ENCODE peak calls at places on chromosomes 4 and X, in four cellular contexts. One of them, this sample, is unnamed.
A peak's percentile ranks its signal among the peaks of the same experiment; 100 is the strongest.

GRCh38 chr4:34250562-34250961 is 1993.8 kb downstream of the ARAP2 start:
- DNase-seq in K562: no peak
- DNase-seq in IMR-90: peak; percentile 38
- DNase-seq in GM12878: no peak
- DNase-seq in this sample: no peak

GRCh38 chr4:42104521-42104920 is 47.9 kb downstream of the BEND4 start:
- DNase-seq in K562: no peak
- DNase-seq in IMR-90: peak; percentile 70
- DNase-seq in GM12878: no peak
- DNase-seq in this sample: no peak

GRCh38 chr4:2074588-2074987 is 15.5 kb downstream of the NAT8L start:
- DNase-seq in K562: no peak
- DNase-seq in IMR-90: no peak
- DNase-seq in GM12878: no peak
- DNase-seq in this sample: no peak

GRCh38 chr4:81457921-81458520 is 13.7 kb downstream of the RASGEF1B start:
- DNase-seq in K562: no peak
- DNase-seq in IMR-90: no peak
- DNase-seq in GM12878: no peak
- DNase-seq in this sample: no peak

GRCh38 chr4:185997287-185997686 is 71.7 kb upstream of the TLR3 start:
- DNase-seq in K562: no peak
- DNase-seq in IMR-90: no peak
- DNase-seq in GM12878: no peak
- DNase-seq in this sample: no peak

GRCh38 chr4:90226734-90227133 is 99.5 kb downstream of the CCSER1 start:
- DNase-seq in K562: no peak
- DNase-seq in IMR-90: no peak
- DNase-seq in GM12878: no peak
- DNase-seq in this sample: no peak

GRCh38 chrX:1589356-1590130 is 1.9 kb upstream of the AKAP17A start:
- DNase-seq in K562: no peak
- DNase-seq in IMR-90: no peak
- DNase-seq in GM12878: no peak
- DNase-seq in this sample: no peak

GRCh38 chr4:139050436-139050835 is 34.9 kb downstream of the NOCT start:
- DNase-seq in K562: no peak
- DNase-seq in IMR-90: peak; percentile 57
- DNase-seq in GM12878: no peak
- DNase-seq in this sample: no peak

GRCh38 chr4:5510506-5510905 is 197.9 kb downstream of the EVC2 start:
- DNase-seq in K562: no peak
- DNase-seq in IMR-90: no peak
- DNase-seq in GM12878: no peak
- DNase-seq in this sample: no peak

GRCh38 chr4:71608674-71609062 is 175.2 kb downstream of the GC start:
- DNase-seq in K562: no peak
- DNase-seq in IMR-90: no peak
- DNase-seq in GM12878: no peak
- DNase-seq in this sample: no peak

GRCh38 chr4:88522702-88523324 is 763 bp downstream of the PYURF start:
- DNase-seq in K562: peak; percentile 39
- DNase-seq in IMR-90: peak; percentile 33
- DNase-seq in GM12878: no peak
- DNase-seq in this sample: peak; percentile 54

GRCh38 chrX:30653415-30654131 is at the start of gene GK:
- DNase-seq in K562: peak; percentile 30
- DNase-seq in IMR-90: peak; percentile 12
- DNase-seq in GM12878: no peak
- DNase-seq in this sample: peak; percentile 3

GRCh38 chr4:61984260-61984909 is 784.3 kb downstream of the ADGRL3 start:
- DNase-seq in K562: no peak
- DNase-seq in IMR-90: no peak
- DNase-seq in GM12878: no peak
- DNase-seq in this sample: no peak

GRCh38 chr4:17587094-17587822 is 10.3 kb downstream of the LAP3 start:
- DNase-seq in K562: no peak
- DNase-seq in IMR-90: no peak
- DNase-seq in GM12878: no peak
- DNase-seq in this sample: no peak

GRCh38 chrX:24890677-24891076 is 125.1 kb downstream of the ARX start:
- DNase-seq in K562: no peak
- DNase-seq in IMR-90: no peak
- DNase-seq in GM12878: no peak
- DNase-seq in this sample: no peak

GRCh38 chr4:147453561-147454141 is 27.2 kb upstream of the EDNRA start:
- DNase-seq in K562: no peak
- DNase-seq in IMR-90: peak; percentile 44
- DNase-seq in GM12878: no peak
- DNase-seq in this sample: no peak

GRCh38 chr4:76373919-76374552 is 46.9 kb downstream of the CCDC158 start:
- DNase-seq in K562: no peak
- DNase-seq in IMR-90: no peak
- DNase-seq in GM12878: no peak
- DNase-seq in this sample: peak; percentile 83

GRCh38 chr4:85603437-85604336 is 128.7 kb downstream of the ARHGAP24 start:
- DNase-seq in K562: no peak
- DNase-seq in IMR-90: no peak
- DNase-seq in GM12878: no peak
- DNase-seq in this sample: peak; percentile 57

GRCh38 chrX:2513120-2513664 is 12.4 kb upstream of the DHRSX start:
- DNase-seq in K562: no peak
- DNase-seq in IMR-90: no peak
- DNase-seq in GM12878: no peak
- DNase-seq in this sample: no peak

GRCh38 chr4:163587867-163588266 is 93.4 kb downstream of the TMA16 start:
- DNase-seq in K562: no peak
- DNase-seq in IMR-90: no peak
- DNase-seq in GM12878: peak; percentile 73
- DNase-seq in this sample: no peak

GRCh38 chrX:104762641-104763040 is 196.6 kb downstream of the IL1RAPL2 start:
- DNase-seq in K562: no peak
- DNase-seq in IMR-90: no peak
- DNase-seq in GM12878: no peak
- DNase-seq in this sample: no peak

GRCh38 chr4:1850276-1850675 is 5.7 kb downstream of the LETM1 start:
- DNase-seq in K562: no peak
- DNase-seq in IMR-90: no peak
- DNase-seq in GM12878: no peak
- DNase-seq in this sample: no peak

GRCh38 chr4:120850048-120850599 is 72.4 kb downstream of the PRDM5 start:
- DNase-seq in K562: no peak
- DNase-seq in IMR-90: peak; percentile 68
- DNase-seq in GM12878: no peak
- DNase-seq in this sample: peak; percentile 16

GRCh38 chr4:112840061-112840460 is 203.1 kb downstream of the LARP7 start:
- DNase-seq in K562: no peak
- DNase-seq in IMR-90: peak; percentile 7
- DNase-seq in GM12878: no peak
- DNase-seq in this sample: no peak

GRCh38 chr4:159206427-159206871 is 103.6 kb downstream of the RAPGEF2 start:
- DNase-seq in K562: no peak
- DNase-seq in IMR-90: peak; percentile 76
- DNase-seq in GM12878: peak; percentile 83
- DNase-seq in this sample: peak; percentile 73

GRCh38 chr4:15396157-15396800 is 31.6 kb upstream of the C1QTNF7 start:
- DNase-seq in K562: peak; percentile 62
- DNase-seq in IMR-90: peak; percentile 48
- DNase-seq in GM12878: no peak
- DNase-seq in this sample: peak; percentile 45

GRCh38 chr4:47528651-47529050 is 43.6 kb downstream of the ATP10D start:
- DNase-seq in K562: no peak
- DNase-seq in IMR-90: peak; percentile 67
- DNase-seq in GM12878: no peak
- DNase-seq in this sample: no peak

GRCh38 chr4:137651128-137651527 is 118.8 kb upstream of the PCDH18 start:
- DNase-seq in K562: no peak
- DNase-seq in IMR-90: peak; percentile 72
- DNase-seq in GM12878: no peak
- DNase-seq in this sample: no peak

GRCh38 chrX:37380920-37381319 is 31.8 kb downstream of the PRRG1 start:
- DNase-seq in K562: no peak
- DNase-seq in IMR-90: peak; percentile 82
- DNase-seq in GM12878: no peak
- DNase-seq in this sample: peak; percentile 91

GRCh38 chr4:11446156-11446811 is 17.6 kb upstream of the HS3ST1 start:
- DNase-seq in K562: no peak
- DNase-seq in IMR-90: peak; percentile 38
- DNase-seq in GM12878: no peak
- DNase-seq in this sample: peak; percentile 65
- TF ChIP-seq FOS in K562: no peak
- TF ChIP-seq FOS in IMR-90: no peak
- TF ChIP-seq FOS in GM12878: no peak
- TF ChIP-seq FOS in this sample: peak; percentile 74

GRCh38 chr4:149199594-149199993 is 616.0 kb downstream of the IQCM start:
- DNase-seq in K562: no peak
- DNase-seq in IMR-90: no peak
- DNase-seq in GM12878: no peak
- DNase-seq in this sample: no peak

GRCh38 chr4:149203256-149204001 is 612.2 kb downstream of the IQCM start:
- DNase-seq in K562: no peak
- DNase-seq in IMR-90: peak; percentile 41
- DNase-seq in GM12878: no peak
- DNase-seq in this sample: no peak
- TF ChIP-seq FOS in K562: no peak
- TF ChIP-seq FOS in IMR-90: no peak
- TF ChIP-seq FOS in GM12878: no peak
- TF ChIP-seq FOS in this sample: no peak

DNA sequence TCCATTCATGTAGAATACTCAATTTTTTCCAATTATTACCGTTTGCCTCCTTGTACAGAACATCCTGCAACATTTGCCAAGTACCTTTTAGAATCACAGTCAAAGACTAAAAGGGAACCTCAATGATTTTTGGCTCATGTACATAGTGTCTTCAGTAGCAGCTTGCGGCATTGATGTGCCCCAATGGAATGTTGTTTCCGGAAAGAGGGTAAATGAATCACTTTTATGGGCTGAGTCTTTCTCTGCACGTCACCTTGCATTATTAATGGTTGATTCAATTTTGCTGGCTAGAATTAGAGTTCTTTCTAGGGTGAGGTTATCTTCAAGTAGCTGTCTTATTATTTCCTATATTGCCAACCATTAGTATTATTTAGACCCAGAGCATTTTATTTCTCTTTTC is 116.9 kb upstream of the GABRA2 start:
- DNase-seq in K562: no peak
- DNase-seq in IMR-90: no peak
- DNase-seq in GM12878: no peak
- DNase-seq in this sample: no peak
- TF ChIP-seq FOS in K562: no peak
- TF ChIP-seq FOS in IMR-90: no peak
- TF ChIP-seq FOS in GM12878: no peak
- TF ChIP-seq FOS in this sample: no peak

DNA sequence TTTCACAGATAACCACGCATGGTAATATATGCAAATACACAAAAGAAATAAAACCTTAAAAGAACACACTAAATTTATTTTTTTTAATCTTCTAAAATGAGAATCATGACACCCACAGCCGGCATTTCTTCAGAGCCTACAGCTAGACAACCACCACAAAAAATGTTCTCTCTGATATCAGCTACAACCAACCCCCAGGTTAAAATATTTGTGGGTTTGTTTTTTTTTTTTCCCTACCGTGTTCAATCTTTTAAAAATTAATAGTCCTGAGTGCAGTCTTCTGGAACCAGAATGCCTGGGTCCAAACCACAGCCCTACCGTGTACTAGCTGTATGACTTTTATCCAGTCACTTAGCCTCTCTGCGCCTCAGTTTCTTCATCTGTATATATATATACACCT is 36.0 kb downstream of the MAML3 start:
- DNase-seq in K562: no peak
- DNase-seq in IMR-90: no peak
- DNase-seq in GM12878: no peak
- DNase-seq in this sample: no peak
- TF ChIP-seq FOS in K562: no peak
- TF ChIP-seq FOS in IMR-90: no peak
- TF ChIP-seq FOS in GM12878: no peak
- TF ChIP-seq FOS in this sample: no peak

DNA sequence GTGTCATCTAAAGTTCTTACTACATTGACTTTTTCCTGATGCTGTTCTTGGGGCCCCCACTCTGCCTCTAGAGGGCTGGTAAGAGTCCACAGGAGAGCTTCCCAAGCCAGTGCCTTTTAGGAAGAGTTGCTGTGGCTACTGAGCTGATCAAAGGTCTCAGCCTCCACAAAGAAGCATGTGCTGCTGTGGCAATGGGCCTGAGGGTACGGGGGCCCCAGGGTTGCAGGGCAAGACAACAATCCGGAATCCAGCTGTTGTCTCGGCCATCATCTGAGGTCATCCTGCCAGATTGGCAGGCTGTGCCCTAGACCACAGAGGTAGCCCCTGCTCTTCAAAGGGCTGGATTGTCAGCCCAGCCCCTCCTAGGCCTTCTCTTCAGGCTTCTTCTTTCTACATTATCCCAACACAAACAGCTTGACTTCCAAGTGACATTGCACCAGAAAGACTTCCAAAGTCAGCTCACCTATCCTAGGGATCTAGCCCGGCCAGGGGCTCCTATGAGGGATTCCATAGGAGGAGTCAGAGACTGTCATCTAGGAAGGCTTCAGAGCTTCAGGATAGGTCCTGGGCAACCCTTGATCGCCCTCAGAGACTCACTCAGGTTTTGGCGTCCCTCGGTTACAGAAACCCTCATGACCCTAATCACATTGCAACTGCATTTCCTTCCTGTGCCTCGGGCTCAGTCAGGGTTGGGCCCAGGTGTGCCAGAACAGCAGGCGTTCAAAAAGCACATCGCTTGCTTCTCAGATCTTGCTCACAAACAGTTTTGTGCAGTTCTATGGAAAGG is 27.7 kb downstream of the SLC25A5 start:
- DNase-seq in K562: no peak
- DNase-seq in IMR-90: no peak
- DNase-seq in GM12878: no peak
- DNase-seq in this sample: no peak
- TF ChIP-seq FOS in K562: no peak
- TF ChIP-seq FOS in IMR-90: no peak
- TF ChIP-seq FOS in GM12878: no peak
- TF ChIP-seq FOS in this sample: no peak

GRCh38 chrX:95071052-95071451 is 1397.0 kb downstream of the FAM133A start:
- DNase-seq in K562: no peak
- DNase-seq in IMR-90: no peak
- DNase-seq in GM12878: no peak
- DNase-seq in this sample: no peak
- TF ChIP-seq FOS in K562: no peak
- TF ChIP-seq FOS in IMR-90: no peak
- TF ChIP-seq FOS in GM12878: no peak
- TF ChIP-seq FOS in this sample: no peak

This sample was measured in endothelial cell of umbilical vein.